ENCODE peak calls at places on chromosomes 13 and 19, in five cellular contexts. One of them, this sample, is unnamed.

GRCh38 chr13:30312859-30313258 is 5.5 kb upstream of the KATNAL1 start:
- DNase-seq in DMS79 treated with DMSO at 0.1 percent for 48 hours: no peak
- DNase-seq in activated CD4-positive, alpha-beta T cell treated with anti-CD3 and anti-CD28 coated beads, Interleukin-2, amount 50 U/mL, for 24 hours: no peak
- DNase-seq in stimulated activated naive CD8-positive, alpha-beta T cell treated with anti-CD3 and anti-CD28 coated beads, Interleukin-15, amount 100 ng/mL, for 72 hours: no peak
- DNase-seq in stimulated activated CD8-positive, alpha-beta memory T cell treated with anti-CD3 and anti-CD28 coated beads, Interleukin-7, amount 100 ng/mL, for 1 hour: no peak
- DNase-seq in this sample: no peak

GRCh38 chr13:65593298-65593874 is 1636.8 kb downstream of the PCDH9 start:
- DNase-seq in DMS79 treated with DMSO at 0.1 percent for 48 hours: no peak
- DNase-seq in activated CD4-positive, alpha-beta T cell treated with anti-CD3 and anti-CD28 coated beads, Interleukin-2, amount 50 U/mL, for 24 hours: no peak
- DNase-seq in stimulated activated CD8-positive, alpha-beta memory T cell treated with anti-CD3 and anti-CD28 coated beads, Interleukin-7, amount 100 ng/mL, for 1 hour: no peak
- DNase-seq in stimulated activated naive CD8-positive, alpha-beta T cell treated with anti-CD3 and anti-CD28 coated beads, Interleukin-15, amount 100 ng/mL, for 72 hours: no peak
- DNase-seq in this sample: no peak

GRCh38 chr13:27283906-27284523 is 13.4 kb downstream of the RASL11A start:
- DNase-seq in DMS79 treated with DMSO at 0.1 percent for 48 hours: no peak
- DNase-seq in activated CD4-positive, alpha-beta T cell treated with anti-CD3 and anti-CD28 coated beads, Interleukin-2, amount 50 U/mL, for 24 hours: no peak
- DNase-seq in stimulated activated CD8-positive, alpha-beta memory T cell treated with anti-CD3 and anti-CD28 coated beads, Interleukin-7, amount 100 ng/mL, for 1 hour: no peak
- DNase-seq in stimulated activated naive CD8-positive, alpha-beta T cell treated with anti-CD3 and anti-CD28 coated beads, Interleukin-15, amount 100 ng/mL, for 72 hours: no peak
- DNase-seq in this sample: peak; percentile 49

GRCh38 chr13:43935878-43936277 is 56.2 kb downstream of the LACC1 start:
- DNase-seq in activated CD4-positive, alpha-beta T cell treated with anti-CD3 and anti-CD28 coated beads, Interleukin-2, amount 50 U/mL, for 24 hours: no peak
- DNase-seq in DMS79 treated with DMSO at 0.1 percent for 48 hours: no peak
- DNase-seq in stimulated activated CD8-positive, alpha-beta memory T cell treated with anti-CD3 and anti-CD28 coated beads, Interleukin-7, amount 100 ng/mL, for 1 hour: no peak
- DNase-seq in stimulated activated naive CD8-positive, alpha-beta T cell treated with anti-CD3 and anti-CD28 coated beads, Interleukin-15, amount 100 ng/mL, for 72 hours: no peak
- DNase-seq in this sample: no peak

GRCh38 chr19:4538601-4538954 is 1.3 kb downstream of the LRG1 start:
- DNase-seq in stimulated activated naive CD8-positive, alpha-beta T cell treated with anti-CD3 and anti-CD28 coated beads, Interleukin-15, amount 100 ng/mL, for 72 hours: no peak
- DNase-seq in activated CD4-positive, alpha-beta T cell treated with anti-CD3 and anti-CD28 coated beads, Interleukin-2, amount 50 U/mL, for 24 hours: no peak
- DNase-seq in stimulated activated CD8-positive, alpha-beta memory T cell treated with anti-CD3 and anti-CD28 coated beads, Interleukin-7, amount 100 ng/mL, for 1 hour: no peak
- DNase-seq in DMS79 treated with DMSO at 0.1 percent for 48 hours: peak; percentile 84
- DNase-seq in this sample: no peak

GRCh38 chr19:54160182-54160811 is 776 bp upstream of the LENG1 start:
- DNase-seq in activated CD4-positive, alpha-beta T cell treated with anti-CD3 and anti-CD28 coated beads, Interleukin-2, amount 50 U/mL, for 24 hours: no peak
- DNase-seq in DMS79 treated with DMSO at 0.1 percent for 48 hours: peak; percentile 76
- DNase-seq in stimulated activated CD8-positive, alpha-beta memory T cell treated with anti-CD3 and anti-CD28 coated beads, Interleukin-7, amount 100 ng/mL, for 1 hour: no peak
- DNase-seq in stimulated activated naive CD8-positive, alpha-beta T cell treated with anti-CD3 and anti-CD28 coated beads, Interleukin-15, amount 100 ng/mL, for 72 hours: no peak
- DNase-seq in this sample: no peak

GRCh38 chr13:66887088-66887487 is 343.0 kb downstream of the PCDH9 start:
- DNase-seq in DMS79 treated with DMSO at 0.1 percent for 48 hours: no peak
- DNase-seq in activated CD4-positive, alpha-beta T cell treated with anti-CD3 and anti-CD28 coated beads, Interleukin-2, amount 50 U/mL, for 24 hours: no peak
- DNase-seq in stimulated activated naive CD8-positive, alpha-beta T cell treated with anti-CD3 and anti-CD28 coated beads, Interleukin-15, amount 100 ng/mL, for 72 hours: no peak
- DNase-seq in stimulated activated CD8-positive, alpha-beta memory T cell treated with anti-CD3 and anti-CD28 coated beads, Interleukin-7, amount 100 ng/mL, for 1 hour: no peak
- DNase-seq in this sample: no peak

GRCh38 chr13:30918662-30919405 is 12.8 kb downstream of the MEDAG start:
- DNase-seq in stimulated activated naive CD8-positive, alpha-beta T cell treated with anti-CD3 and anti-CD28 coated beads, Interleukin-15, amount 100 ng/mL, for 72 hours: no peak
- DNase-seq in DMS79 treated with DMSO at 0.1 percent for 48 hours: no peak
- DNase-seq in stimulated activated CD8-positive, alpha-beta memory T cell treated with anti-CD3 and anti-CD28 coated beads, Interleukin-7, amount 100 ng/mL, for 1 hour: no peak
- DNase-seq in activated CD4-positive, alpha-beta T cell treated with anti-CD3 and anti-CD28 coated beads, Interleukin-2, amount 50 U/mL, for 24 hours: no peak
- DNase-seq in this sample: no peak

GRCh38 chr19:45476349-45476717 is 8.5 kb downstream of the FOSB start:
- DNase-seq in stimulated activated CD8-positive, alpha-beta memory T cell treated with anti-CD3 and anti-CD28 coated beads, Interleukin-7, amount 100 ng/mL, for 1 hour: no peak
- DNase-seq in activated CD4-positive, alpha-beta T cell treated with anti-CD3 and anti-CD28 coated beads, Interleukin-2, amount 50 U/mL, for 24 hours: no peak
- DNase-seq in stimulated activated naive CD8-positive, alpha-beta T cell treated with anti-CD3 and anti-CD28 coated beads, Interleukin-15, amount 100 ng/mL, for 72 hours: no peak
- DNase-seq in DMS79 treated with DMSO at 0.1 percent for 48 hours: no peak
- DNase-seq in this sample: no peak

This sample was measured in PC-9.